ENCODE peak calls at places on chromosomes 6 and 20, in six cellular contexts. T is NCI-H510A; U is activated CD8-positive, alpha-beta T cell treated with anti-CD3 and anti-CD28 coated beads, Interleukin-2, amount 10 ng/mL, durations not matched to agents 7 days and 5 days; Z is left ventricle myocardium superior; J is AG09309; V is T1000. D is an unnamed sample.
A peak's percentile ranks its signal among the peaks of the same experiment; 100 is the strongest.

GRCh38 chr20:36145877-36146707 is 8.4 kb upstream of the EPB41L1 start:
- DNase-seq in T (peak; percentile 31), U (no peak), Z (peak; percentile 80), J (no peak), V (no peak), D (no peak)

GRCh38 chr20:48803522-48804053 is 24.2 kb downstream of the PREX1 start:
- DNase-seq in T (no peak), U (no peak), Z (no peak), J (no peak), V (no peak), D (no peak)

GRCh38 chr20:48600470-48600945 is 227.3 kb downstream of the PREX1 start:
- DNase-seq in T (no peak), U (no peak), Z (no peak), J (no peak), V (no peak), D (no peak)

GRCh38 chr6:115838763-115839401 is 221.8 kb downstream of the FRK start:
- DNase-seq in T (no peak), U (no peak), Z (no peak), J (no peak), V (no peak), D (no peak)

GRCh38 chr20:61785567-61785816 is 280.2 kb downstream of the TAF4 start:
- DNase-seq in T (no peak), U (no peak), Z (no peak), J (no peak), V (no peak), D (no peak)

GRCh38 chr20:12775041-12775440 is 233.7 kb upstream of the SPTLC3 start:
- DNase-seq in T (no peak), U (no peak), Z (no peak), J (no peak), V (no peak), D (no peak)

GRCh38 chr6:117448732-117449131 is 23.0 kb upstream of the ROS1 start:
- DNase-seq in T (no peak), U (no peak), Z (no peak), J (peak; percentile 91), V (peak; percentile 48), D (peak; percentile 67)

GRCh38 chr6:169854813-169855212 is 103.4 kb downstream of the ERMARD start:
- DNase-seq in T (no peak), U (no peak), Z (no peak), J (no peak), V (no peak), D (no peak)

GRCh38 chr6:25156123-25156522 is 123.1 kb upstream of the CARMIL1 start:
- DNase-seq in T (no peak), U (no peak), Z (no peak), J (no peak), V (no peak), D (no peak)

GRCh38 chr6:167543602-167544506 is 219.0 kb downstream of the TTLL2 start:
- DNase-seq in T (no peak), U (no peak), Z (peak; percentile 65), J (no peak), V (no peak), D (no peak)

GRCh38 chr6:64334646-64335045 is 699.0 kb downstream of the PHF3 start:
- DNase-seq in T (no peak), U (no peak), Z (no peak), J (no peak), V (no peak), D (no peak)

GRCh38 chr6:10330515-10330914 is 84.4 kb downstream of the TFAP2A start:
- DNase-seq in T (no peak), U (no peak), Z (no peak), J (no peak), V (no peak), D (no peak)

GRCh38 chr20:2137552-2138201 is 36.0 kb downstream of the STK35 start:
- DNase-seq in T (no peak), U (no peak), Z (no peak), J (peak; percentile 81), V (peak; percentile 74), D (no peak)

GRCh38 chr6:42745083-42745637 is 743 bp downstream of the TBCC start:
- DNase-seq in T (no peak), U (peak; percentile 55), Z (no peak), J (no peak), V (no peak), D (no peak)

GRCh38 chr20:52490715-52491430 is 299.3 kb upstream of the ZFP64 start:
- DNase-seq in T (no peak), U (no peak), Z (no peak), J (peak; percentile 83), V (no peak), D (peak; percentile 18)

GRCh38 chr6:161079566-161080262 is 88.1 kb downstream of the MAP3K4 start:
- DNase-seq in T (no peak), U (no peak), Z (no peak), J (peak; percentile 49), V (peak; percentile 7), D (no peak)

GRCh38 chr20:15740046-15740775 is 833.0 kb downstream of the KIF16B start:
- DNase-seq in T (no peak), U (no peak), Z (no peak), J (no peak), V (no peak), D (no peak)

GRCh38 chr6:72621243-72622093 is at the start of gene KCNQ5:
- DNase-seq in T (peak; percentile 35), U (peak; percentile 44), Z (no peak), J (no peak), V (no peak), D (no peak)

GRCh38 chr6:10837009-10837691 is 1.2 kb downstream of the MAK start:
- DNase-seq in T (no peak), U (peak; percentile 23), Z (peak; percentile 57), J (no peak), V (no peak), D (no peak)

GRCh38 chr20:63856111-63856511 is 5.2 kb upstream of the ABHD16B start:
- DNase-seq in T (no peak), U (no peak), Z (no peak), J (no peak), V (no peak), D (no peak)

GRCh38 chr6:157625764-157626163 is 197.3 kb upstream of the SNX9 start:
- DNase-seq in T (no peak), U (no peak), Z (no peak), J (no peak), V (no peak), D (no peak)

GRCh38 chr6:42030585-42031506 is 19.5 kb upstream of the TAF8 start:
- DNase-seq in T (peak; percentile 27), U (peak; percentile 63), Z (peak; percentile 73), J (no peak), V (no peak), D (no peak)

GRCh38 chr20:46767127-46767761 is 57.8 kb downstream of the SLC2A10 start:
- DNase-seq in T (peak; percentile 45), U (peak; percentile 35), Z (no peak), J (no peak), V (no peak), D (no peak)

GRCh38 chr20:8244637-8245036 is 112.6 kb downstream of the PLCB1 start:
- DNase-seq in T (no peak), U (no peak), Z (no peak), J (peak; percentile 20), V (no peak), D (no peak)

GRCh38 chr20:6629564-6629963 is 137.9 kb upstream of the BMP2 start:
- DNase-seq in T (no peak), U (no peak), Z (no peak), J (no peak), V (no peak), D (no peak)

GRCh38 chr20:37867289-37868195 is 35.4 kb upstream of the VSTM2L start:
- DNase-seq in T (no peak), U (no peak), Z (no peak), J (no peak), V (no peak), D (no peak)

GRCh38 chr20:61205769-61206168 is 46.3 kb upstream of the CDH4 start:
- DNase-seq in T (no peak), U (no peak), Z (no peak), J (no peak), V (no peak), D (no peak)

GRCh38 chr6:84623956-84624680 is 140.3 kb downstream of the TBX18 start:
- DNase-seq in T (no peak), U (no peak), Z (no peak), J (no peak), V (no peak), D (no peak)

GRCh38 chr6:69865126-69865525 is 1.2 kb upstream of the COL19A1 start:
- DNase-seq in T (no peak), U (no peak), Z (no peak), J (peak; percentile 8), V (no peak), D (peak; percentile 14)

GRCh38 chr6:40661726-40662125 is 74.6 kb upstream of the LRFN2 start:
- DNase-seq in T (no peak), U (no peak), Z (no peak), J (no peak), V (no peak), D (no peak)

GRCh38 chr20:1827974-1828785 is 67.0 kb upstream of the SIRPA start:
- DNase-seq in T (no peak), U (no peak), Z (peak; percentile 69), J (no peak), V (no peak), D (no peak)

GRCh38 chr6:69063401-69063800 is 428.3 kb downstream of the ADGRB3 start:
- DNase-seq in T (no peak), U (no peak), Z (no peak), J (no peak), V (no peak), D (no peak)

GRCh38 chr6:14501914-14502313 is 384.3 kb downstream of the CD83 start:
- DNase-seq in T (no peak), U (no peak), Z (no peak), J (no peak), V (no peak), D (no peak)

GRCh38 chr6:2751871-2752270 is 1.1 kb upstream of the MYLK4 start:
- DNase-seq in T (no peak), U (no peak), Z (no peak), J (no peak), V (no peak), D (no peak)

GRCh38 chr6:73308712-73309533 is 45.2 kb downstream of the DPPA5 start:
- DNase-seq in T (peak; percentile 7), U (no peak), Z (no peak), J (no peak), V (no peak), D (no peak)

GRCh38 chr20:18058661-18059467 is 1.1 kb upstream of the OVOL2 start:
- DNase-seq in T (peak; percentile 94), U (no peak), Z (no peak), J (no peak), V (no peak), D (no peak)

GRCh38 chr20:51534764-51535386 is 7.6 kb downstream of the NFATC2 start:
- DNase-seq in T (no peak), U (no peak), Z (no peak), J (no peak), V (no peak), D (no peak)